ENCODE peak calls at places on chromosomes 16 and 17, in six cellular contexts. Y, E, A, L, H and G are unnamed samples. For H3K9me2, the result is how much of the 10 kb centered on the place peaks cover.

GRCh38 chr16:3173892-3174617 is 13.9 kb upstream of the OR1F1 start:
- DNase-seq in H (peak), E (no peak), A (peak), L (peak), Y (peak), G (peak)

GRCh38 chr16:27330542-27330941 is 16.8 kb downstream of the IL4R start:
- DNase-seq in A (peak), Y (no peak), L (no peak), E (no peak), H (no peak), G (no peak)

GRCh38 chr16:66899945-66900688 is 18.6 kb downstream of the CDH16 start:
- DNase-seq in Y (no peak), A (peak), E (no peak), H (no peak), L (peak), G (peak)

GRCh38 chr16:64440421-64440831 is 681.4 kb downstream of the CDH11 start:
- DNase-seq in Y (no peak), A (peak), H (no peak), L (no peak), E (no peak), G (peak)

GRCh38 chr16:65202461-65202860 is 80.6 kb upstream of the CDH11 start:
- DNase-seq in H (no peak), A (peak), Y (no peak), E (no peak), L (no peak), G (peak)

GRCh38 chr17:9435165-9435564 is 140.5 kb downstream of the STX8 start:
- DNase-seq in L (peak), A (no peak), E (no peak), Y (no peak), H (no peak), G (no peak)

GRCh38 chr16:12311309-12311708 is 334.8 kb downstream of the SNX29 start:
- DNase-seq in A (no peak), L (no peak), E (no peak), H (no peak), Y (no peak), G (no peak)

GRCh38 chr16:19853973-19854876 is 30.4 kb downstream of the GPRC5B start:
- DNase-seq in E (no peak), Y (no peak), A (no peak), H (no peak), L (no peak), G (no peak)

GRCh38 chr16:2967721-2968161 is 1.4 kb upstream of the PAQR4 start:
- DNase-seq in A (no peak), H (no peak), L (no peak), Y (no peak), E (no peak), G (no peak)

GRCh38 chr16:19980866-19981265 is 92.8 kb downstream of the GPR139 start:
- DNase-seq in E (peak), L (peak), A (peak), Y (no peak), H (no peak), G (peak)

GRCh38 chr17:33598795-33599194 is 305.7 kb upstream of the ASIC2 start:
- DNase-seq in A (no peak), E (no peak), H (no peak), Y (no peak), L (no peak), G (no peak)

GRCh38 chr17:33602981-33603380 is 309.9 kb upstream of the ASIC2 start:
- DNase-seq in Y (no peak), H (no peak), L (peak), E (no peak), A (peak), G (no peak)

DNA sequence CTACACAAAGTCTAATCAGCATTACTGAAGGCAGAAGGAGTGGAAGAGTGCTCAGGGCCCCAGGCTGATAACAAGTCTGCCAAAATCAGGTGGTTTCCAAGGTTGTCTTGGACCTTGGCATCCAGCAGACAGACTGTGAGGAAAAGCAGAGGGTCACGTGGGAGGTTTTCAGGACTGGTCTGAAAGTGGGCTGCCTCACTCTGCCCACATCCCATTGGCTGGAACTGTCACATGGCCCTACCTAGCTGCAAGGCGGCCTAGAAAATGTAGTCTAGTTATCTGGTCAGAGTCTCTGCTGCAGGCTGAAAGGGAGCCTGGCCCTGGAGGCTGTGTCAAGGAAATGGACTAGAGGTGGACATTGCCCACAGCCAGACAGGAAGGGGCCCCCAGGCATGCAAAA is 310.7 kb upstream of the ASIC2 start:
- DNase-seq in E (no peak), A (no peak), H (no peak), L (no peak), Y (no peak), G (no peak)
- H3K9ac ChIP-seq in E (no peak), A (no peak), H (no peak), L (no peak), Y (no peak), G (no peak)

GRCh38 chr17:83183951-83184506 is 104.6 kb downstream of the METRNL start:
- DNase-seq in A (no peak), L (no peak), H (no peak), Y (no peak), E (no peak), G (no peak)
- H3K9me2 ChIP-seq in A (under half), L (under half), H (under half), Y (under half), E (under half), G (under half)

GRCh38 chr16:49698931-49699715 is 156.8 kb downstream of the ZNF423 start:
- DNase-seq in H (no peak), E (no peak), L (no peak), Y (no peak), A (no peak), G (no peak)
- H3K4me2 ChIP-seq in H (no peak), E (no peak), L (no peak), Y (no peak), A (no peak), G (no peak)

GRCh38 chr17:82089723-82090548 is 8.1 kb downstream of the FASN start:
- DNase-seq in E (no peak), H (no peak), Y (no peak), L (no peak), A (no peak), G (no peak)
- H3K9ac ChIP-seq in E (no peak), H (no peak), Y (no peak), L (no peak), A (no peak), G (no peak)

DNA sequence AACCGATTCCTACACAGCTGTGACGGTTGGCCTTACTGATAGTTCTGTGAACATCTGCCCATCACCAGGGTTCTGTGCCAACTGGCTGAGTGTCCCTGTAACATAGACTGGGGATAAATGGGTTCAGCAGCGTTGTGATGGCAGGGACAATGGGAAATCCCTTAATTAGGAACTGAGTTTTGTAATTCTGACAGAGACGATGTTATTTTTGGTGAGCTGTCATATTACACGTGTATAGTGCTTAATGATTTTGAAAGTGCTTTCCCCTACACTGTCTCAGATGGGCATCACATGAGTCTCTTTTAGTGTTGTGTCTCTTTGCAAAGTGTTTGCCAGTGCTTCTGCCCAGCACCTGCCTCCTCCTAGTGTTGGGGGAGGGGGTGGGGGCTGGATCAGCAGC is 226.1 kb upstream of the EEF2KMT start:
- DNase-seq in L (no peak), A (no peak), H (no peak), Y (no peak), E (no peak), G (no peak)
- H3K9me2 ChIP-seq in L (under half), A (under half), H (under half), Y (under half), E (under half), G (under half)

GRCh38 chr16:85983606-85984005 is 84.6 kb downstream of the IRF8 start:
- DNase-seq in L (no peak), H (no peak), Y (no peak), E (no peak), A (no peak), G (no peak)
- H3K4me2 ChIP-seq in L (no peak), H (no peak), Y (no peak), E (no peak), A (no peak), G (no peak)

GRCh38 chr16:83136924-83137323 is 510.2 kb downstream of the CDH13 start:
- DNase-seq in H (peak), Y (no peak), L (no peak), A (no peak), E (no peak), G (no peak)
- H3K9ac ChIP-seq in H (peak), Y (no peak), L (peak), A (peak), E (no peak), G (no peak)

GRCh38 chr16:48086422-48086821 is 69.4 kb downstream of the ABCC12 start:
- DNase-seq in Y (no peak), H (no peak), E (no peak), A (no peak), L (no peak), G (no peak)
- H3K9me2 ChIP-seq in Y (under half), H (under half), E (under half), A (under half), L (under half), G (under half)

DNA sequence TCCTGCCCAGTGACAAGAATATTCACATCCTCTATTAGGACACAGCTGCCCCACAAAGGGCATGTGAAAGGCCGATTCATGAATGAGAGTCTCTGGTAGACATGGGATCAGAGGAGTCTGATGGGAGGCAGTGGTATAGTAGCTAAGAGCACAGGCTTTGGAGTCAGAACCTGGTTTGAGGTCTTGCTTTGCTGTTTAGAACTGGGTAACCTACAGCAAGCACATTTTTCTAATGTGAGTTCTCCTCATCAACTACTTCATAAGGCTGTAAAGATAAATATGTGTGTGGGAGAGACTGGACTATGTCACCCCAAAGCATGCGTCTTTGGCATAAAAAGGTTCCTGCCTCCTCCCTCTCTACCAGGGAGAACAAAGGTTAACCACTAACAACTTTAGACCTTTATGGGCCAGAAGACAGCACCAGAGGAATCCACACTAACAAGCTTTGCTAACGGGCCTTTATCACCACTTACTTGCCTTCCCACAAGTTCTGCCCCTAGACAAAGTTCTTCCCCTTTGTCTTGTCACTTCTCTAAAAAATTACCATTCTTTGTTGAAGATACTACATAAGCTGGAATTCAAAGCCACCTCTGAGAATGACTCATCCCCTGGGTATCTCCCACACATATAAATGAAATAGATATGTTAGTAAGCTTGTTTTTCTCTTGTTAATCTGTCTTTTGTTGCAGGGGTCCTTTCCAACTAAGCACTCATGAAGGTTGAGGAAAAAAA is 21.1 kb downstream of the CDR2 start:
- DNase-seq in L (no peak), A (peak), H (no peak), E (peak), Y (no peak), G (peak)
- H3K4me2 ChIP-seq in L (peak), A (peak), H (no peak), E (peak), Y (no peak), G (peak)